ENCODE peak calls at places on chromosomes 3 and 15, in four cellular contexts. R, X, S and G are unnamed samples.

GRCh38 chr15:91516866-91517265 is 336.6 kb upstream of the SLCO3A1 start:
- DNase-seq in R (no peak), X (no peak), S (no peak), G (no peak)

GRCh38 chr15:47158573-47158972 is 558.7 kb upstream of the SEMA6D start:
- DNase-seq in R (no peak), X (no peak), S (no peak), G (no peak)

GRCh38 chr3:182739619-182740018 is 53.7 kb upstream of the ATP11B start:
- DNase-seq in R (no peak), X (peak), S (no peak), G (no peak)

GRCh38 chr3:192467230-192468186 is 259.8 kb downstream of the FGF12 start:
- DNase-seq in R (peak), X (peak), S (peak), G (no peak)

GRCh38 chr3:105444725-105445124 is 78.0 kb downstream of the ALCAM start:
- DNase-seq in R (no peak), X (peak), S (no peak), G (no peak)

GRCh38 chr3:66407281-66408218 is 93.3 kb downstream of the LRIG1 start:
- DNase-seq in R (peak), X (peak), S (peak), G (peak)

GRCh38 chr15:65634381-65634780 is 12.6 kb downstream of the SLC24A1 start:
- DNase-seq in R (no peak), X (no peak), S (no peak), G (no peak)

GRCh38 chr3:64294771-64295170 is 69.5 kb upstream of the PRICKLE2 start:
- DNase-seq in R (no peak), X (no peak), S (no peak), G (no peak)

GRCh38 chr3:64717872-64718613 is 30.2 kb upstream of the ADAMTS9 start:
- DNase-seq in R (no peak), X (no peak), S (no peak), G (no peak)

GRCh38 chr3:46085421-46086082 is 58.3 kb upstream of the XCR1 start:
- DNase-seq in R (no peak), X (no peak), S (no peak), G (no peak)

GRCh38 chr3:62632510-62633294 is 242.5 kb downstream of the CADPS start:
- DNase-seq in R (no peak), X (no peak), S (no peak), G (no peak)

GRCh38 chr15:80887148-80887547 is 102.5 kb downstream of the MESD start:
- DNase-seq in R (no peak), X (no peak), S (peak), G (no peak)

GRCh38 chr15:89760303-89761008 is 9.4 kb upstream of the MESP1 start:
- DNase-seq in R (peak), X (peak), S (peak), G (peak)

GRCh38 chr3:52907497-52907896 is 10.1 kb upstream of the STIMATE start:
- DNase-seq in R (no peak), X (no peak), S (no peak), G (no peak)

GRCh38 chr3:23723153-23723552 is 82.6 kb upstream of the UBE2E1 start:
- DNase-seq in R (no peak), X (no peak), S (no peak), G (no peak)

GRCh38 chr3:101134331-101134730 is 141.1 kb upstream of the ABI3BP start:
- DNase-seq in R (no peak), X (no peak), S (no peak), G (no peak)

GRCh38 chr15:25572201-25572600 is 133.4 kb upstream of the UBE3A start:
- DNase-seq in R (no peak), X (no peak), S (no peak), G (no peak)

GRCh38 chr15:80559761-80560160 is 135.3 kb upstream of the ABHD17C start:
- DNase-seq in R (no peak), X (no peak), S (no peak), G (no peak)

GRCh38 chr15:71874245-71874644 is 63.9 kb downstream of the NR2E3 start:
- DNase-seq in R (no peak), X (no peak), S (no peak), G (no peak)

GRCh38 chr3:4504340-4505261 is 11.5 kb downstream of the ITPR1 start:
- DNase-seq in R (peak), X (no peak), S (no peak), G (no peak)

GRCh38 chr3:150292891-150293290 is 115.2 kb upstream of the TSC22D2 start:
- DNase-seq in R (no peak), X (peak), S (no peak), G (no peak)

GRCh38 chr3:25294406-25294805 is 133.7 kb upstream of the RARB start:
- DNase-seq in R (no peak), X (no peak), S (no peak), G (no peak)

GRCh38 chr3:156668073-156668763 is 6.2 kb upstream of the TIPARP start:
- DNase-seq in R (no peak), X (peak), S (no peak), G (no peak)

GRCh38 chr15:35305031-35305555 is 220.0 kb upstream of the NANOGP8 start:
- DNase-seq in R (no peak), X (no peak), S (no peak), G (no peak)

GRCh38 chr3:184354121-184354728 is 7.2 kb downstream of the CLCN2 start:
- DNase-seq in R (peak), X (no peak), S (peak), G (no peak)

GRCh38 chr3:66385066-66385465 is 115.8 kb downstream of the LRIG1 start:
- DNase-seq in R (no peak), X (no peak), S (no peak), G (no peak)

GRCh38 chr3:13500133-13500885 is 20.2 kb downstream of the HDAC11 start:
- DNase-seq in R (no peak), X (no peak), S (peak), G (no peak)

GRCh38 chr3:18657858-18658820 is 233.0 kb upstream of the SATB1 start:
- DNase-seq in R (peak), X (no peak), S (no peak), G (no peak)

GRCh38 chr15:65033659-65034269 is 4.3 kb upstream of the MTFMT start:
- DNase-seq in R (no peak), X (peak), S (no peak), G (no peak)

GRCh38 chr3:4458961-4459360 is 8.1 kb downstream of the SUMF1 start:
- DNase-seq in R (no peak), X (no peak), S (no peak), G (no peak)

GRCh38 chr3:126245811-126246727 is 65.7 kb upstream of the ALDH1L1 start:
- DNase-seq in R (peak), X (peak), S (peak), G (no peak)

GRCh38 chr3:183473969-183474368 is 45.5 kb upstream of the MCF2L2 start:
- DNase-seq in R (no peak), X (no peak), S (no peak), G (no peak)

GRCh38 chr3:7565574-7565973 is 704.7 kb downstream of the GRM7 start:
- DNase-seq in R (no peak), X (no peak), S (no peak), G (no peak)

GRCh38 chr3:48026098-48026497 is 9.9 kb upstream of the MAP4 start:
- DNase-seq in R (no peak), X (no peak), S (no peak), G (no peak)

DNA sequence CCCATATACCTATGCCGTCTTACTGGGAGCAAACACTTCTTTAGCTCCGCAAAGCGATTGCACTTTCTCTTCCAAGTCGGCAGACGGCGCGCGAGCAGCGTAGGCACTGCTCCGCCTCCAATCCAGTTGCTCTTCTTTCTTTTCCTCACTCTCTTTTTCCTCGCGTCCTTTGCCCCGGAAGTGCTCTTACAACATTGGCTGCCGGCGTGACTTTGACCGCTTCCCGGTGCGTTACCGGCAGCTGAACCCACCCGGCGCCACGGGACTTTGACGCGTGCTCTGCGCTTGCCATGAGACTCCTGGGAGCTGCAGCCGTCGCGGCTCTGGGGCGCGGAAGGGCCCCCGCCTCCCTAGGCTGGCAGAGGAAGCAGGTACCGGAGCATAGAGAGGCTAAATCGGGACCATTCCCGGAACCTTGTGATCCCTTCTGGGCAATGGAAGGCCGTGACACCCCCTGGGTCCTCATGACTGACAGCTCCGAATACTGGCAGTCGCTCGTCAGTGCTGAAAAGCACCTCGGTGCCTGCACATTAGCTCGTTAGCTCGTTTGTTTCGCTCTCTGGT is at the start of gene GFM1:
- DNase-seq in R (peak), X (peak), S (peak), G (peak)
- TF ChIP-seq POLR2A in R (no peak), X (peak), S (peak), G (no peak)

GRCh38 chr15:39434751-39435238 is 146.1 kb upstream of the THBS1 start:
- DNase-seq in R (no peak), X (no peak), S (no peak), G (no peak)
- H3K4me3 ChIP-seq in R (no peak), X (no peak), S (no peak), G (no peak)

DNA sequence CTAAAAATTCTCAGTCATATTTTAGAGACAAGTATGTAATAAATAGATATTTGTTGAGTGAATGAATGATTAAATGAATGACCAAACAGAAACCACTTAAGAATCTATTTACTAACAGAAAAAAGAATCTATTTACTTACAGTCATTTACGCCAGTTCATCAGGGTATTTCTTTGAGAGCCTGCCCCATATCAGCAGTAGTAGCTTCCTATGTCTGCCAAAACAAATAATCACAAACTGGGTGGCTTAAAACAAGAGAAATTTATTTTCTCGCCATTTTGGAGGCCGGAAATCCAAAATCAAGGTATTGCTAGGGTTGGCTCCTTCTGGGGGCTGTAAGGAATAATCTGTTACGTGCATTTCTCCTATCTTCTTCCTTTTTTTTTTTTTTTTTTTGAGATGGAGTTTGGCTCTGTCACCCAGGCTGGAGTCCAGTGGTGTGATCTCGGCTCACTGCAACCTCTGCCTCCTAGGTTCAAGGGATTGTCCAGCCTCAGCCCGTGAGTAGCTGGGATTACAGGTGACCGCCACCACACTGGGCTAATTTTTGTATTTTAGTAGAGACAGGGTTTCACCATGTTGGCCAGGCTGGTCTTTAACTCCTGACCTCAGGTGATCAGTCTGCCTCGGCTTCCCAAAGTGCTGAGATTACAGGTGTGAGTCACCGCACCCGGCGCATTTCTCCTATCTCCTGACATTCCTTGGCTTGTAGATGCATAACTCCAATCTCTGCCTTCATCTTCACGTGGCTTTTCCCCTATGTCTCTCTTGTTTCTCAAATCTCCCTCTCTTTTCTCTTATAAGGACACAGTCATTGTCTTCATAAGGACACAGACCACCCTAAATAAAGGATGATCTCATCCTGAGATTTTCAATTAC is 65.2 kb upstream of the SPPL2A start:
- DNase-seq in R (no peak), X (no peak), S (no peak), G (no peak)
- TF ChIP-seq CTCF in R (no peak), X (no peak), S (no peak), G (no peak)

GRCh38 chr3:170486398-170486797 is 67.7 kb downstream of the CLDN11 start:
- DNase-seq in R (no peak), X (no peak), S (no peak), G (no peak)
- TF ChIP-seq POLR2A in R (no peak), X (no peak), S (no peak), G (no peak)

GRCh38 chr3:33717866-33718594 is at the start of gene CLASP2:
- DNase-seq in R (peak), X (peak), S (peak), G (peak)

GRCh38 chr3:33716227-33716626 is 1.8 kb downstream of the CLASP2 start:
- DNase-seq in R (no peak), X (no peak), S (no peak), G (no peak)

GRCh38 chr3:33722186-33722585 is 4.1 kb upstream of the CLASP2 start:
- DNase-seq in R (no peak), X (peak), S (no peak), G (no peak)

GRCh38 chr3:33718595-33718907 is 497 bp upstream of the CLASP2 start:
- DNase-seq in R (no peak), X (no peak), S (no peak), G (no peak)

DNA sequence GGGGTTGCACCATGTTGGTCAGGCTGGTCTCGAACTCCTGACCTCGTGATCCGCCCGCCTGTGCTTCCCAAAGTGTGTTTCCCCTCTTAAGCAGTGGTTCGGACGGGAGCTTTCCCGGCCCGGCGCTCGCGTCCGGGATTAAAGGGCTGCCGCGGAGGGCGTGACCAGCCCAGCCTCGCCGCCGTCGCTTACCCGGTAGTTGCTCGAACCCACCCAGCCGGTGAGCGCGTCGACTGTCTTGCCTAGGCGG is 513 bp downstream of the CLASP2 start:
- DNase-seq in R (peak), X (peak), S (peak), G (peak)
- H3K4me3 ChIP-seq in R (peak), X (peak), S (peak), G (peak)

DNA sequence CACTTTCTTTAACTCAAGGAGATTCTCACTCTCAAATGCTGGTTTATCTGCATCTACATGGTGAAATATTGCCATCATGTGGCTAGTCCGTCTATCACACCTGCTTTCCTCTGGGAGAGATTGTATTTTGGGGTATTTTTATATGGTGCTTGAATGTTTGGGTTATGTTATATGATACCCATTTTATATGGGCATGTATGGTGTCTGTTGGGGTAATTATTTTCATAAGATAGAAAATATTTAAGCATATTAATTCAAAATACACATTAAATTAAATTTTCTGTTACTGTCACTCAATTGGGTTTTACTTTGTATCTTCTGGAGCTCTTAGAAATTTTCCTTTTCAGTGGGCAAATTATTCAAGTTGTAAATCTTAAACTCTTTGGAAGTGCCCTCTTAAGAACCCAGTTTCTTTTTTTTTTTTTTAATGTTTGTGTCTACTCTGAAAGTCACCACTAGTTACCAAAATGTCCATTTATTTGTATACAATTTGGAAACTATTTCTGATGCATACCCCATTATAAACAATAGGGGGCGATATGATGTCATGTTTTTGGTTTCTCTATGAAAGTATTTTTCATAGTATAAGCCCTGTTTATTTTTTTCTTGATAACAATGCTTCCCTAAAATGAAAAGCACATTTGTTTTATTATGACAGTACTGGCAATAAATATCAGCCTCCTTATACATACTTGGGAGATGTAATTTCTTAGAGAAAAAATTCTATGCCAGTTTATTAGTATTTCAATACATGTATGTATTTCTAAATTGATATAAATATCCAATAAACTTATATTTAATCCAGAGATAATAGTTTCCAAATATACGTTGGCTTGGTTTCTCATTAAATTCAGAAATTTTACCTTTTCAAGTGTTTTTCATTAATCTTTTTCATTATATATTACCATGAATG is 36.1 kb upstream of the PLSCR5 start:
- DNase-seq in R (no peak), X (peak), S (peak), G (no peak)
- TF ChIP-seq CTCF in R (no peak), X (peak), S (peak), G (no peak)